ENCODE peak calls at places on chromosomes 13 and 19, in nine cellular contexts. P is astrocyte of the spinal cord, L is iPS DF 6.9, I is A549, E is AG09309, O is tibial nerve, K is pancreas, N is ovary, S is neural progenitor cell. T is an unnamed sample.

GRCh38 chr13:20672772-20673171 is 30.7 kb upstream of the IL17D start:
- DNase-seq in S (no peak), N (no peak), L (no peak), I (no peak), K (no peak), O (no peak), P (no peak), E (no peak), T (no peak)

GRCh38 chr13:78430811-78431210 is 172.5 kb downstream of the POU4F1 start:
- DNase-seq in S (no peak), P (no peak), I (no peak), K (no peak), N (no peak), L (no peak), O (no peak), E (no peak), T (no peak)

GRCh38 chr19:2850256-2850925 is 9.1 kb downstream of the ZNF555 start:
- DNase-seq in N (no peak), E (no peak), O (no peak), L (no peak), S (no peak), P (no peak), I (no peak), K (no peak), T (no peak)

GRCh38 chr13:83248751-83249150 is 633.5 kb downstream of the SLITRK1 start:
- DNase-seq in O (no peak), S (no peak), K (no peak), E (no peak), I (no peak), L (no peak), N (no peak), P (no peak), T (no peak)

GRCh38 chr13:38180670-38181069 is 169.0 kb upstream of the UFM1 start:
- DNase-seq in K (no peak), O (no peak), N (no peak), P (no peak), S (no peak), E (no peak), I (no peak), L (no peak), T (no peak)

GRCh38 chr19:55255618-55256423 is 3.0 kb downstream of the PPP6R1 start:
- DNase-seq in P (no peak), I (peak), O (no peak), K (no peak), E (no peak), N (no peak), S (no peak), L (no peak), T (no peak)

GRCh38 chr19:33998302-33998701 is 174.0 kb upstream of the LSM14A start:
- DNase-seq in O (no peak), K (peak), E (no peak), N (no peak), S (no peak), P (no peak), I (peak), L (no peak), T (no peak)

GRCh38 chr19:37505958-37506386 is 767 bp upstream of the ZNF793 start:
- DNase-seq in S (no peak), K (no peak), P (no peak), L (peak), E (no peak), O (no peak), N (peak), I (no peak), T (no peak)

GRCh38 chr19:41030651-41031050 is 39.6 kb downstream of the CYP2B6 start:
- DNase-seq in P (no peak), S (no peak), I (peak), N (peak), L (no peak), E (no peak), O (no peak), K (no peak), T (no peak)

GRCh38 chr19:50300814-50301606 is 28.2 kb downstream of the KCNC3 start:
- DNase-seq in P (peak), I (peak), K (no peak), S (no peak), O (no peak), E (peak), N (no peak), L (no peak), T (no peak)

GRCh38 chr13:88744289-88744688 is 1073.1 kb downstream of the SLITRK5 start:
- DNase-seq in O (no peak), I (no peak), S (no peak), L (no peak), N (no peak), E (no peak), K (no peak), P (no peak), T (no peak)

GRCh38 chr13:111873676-111874178 is 193.2 kb upstream of the SOX1 start:
- DNase-seq in L (no peak), I (no peak), O (no peak), E (no peak), K (no peak), S (no peak), P (no peak), N (no peak), T (peak)

DNA sequence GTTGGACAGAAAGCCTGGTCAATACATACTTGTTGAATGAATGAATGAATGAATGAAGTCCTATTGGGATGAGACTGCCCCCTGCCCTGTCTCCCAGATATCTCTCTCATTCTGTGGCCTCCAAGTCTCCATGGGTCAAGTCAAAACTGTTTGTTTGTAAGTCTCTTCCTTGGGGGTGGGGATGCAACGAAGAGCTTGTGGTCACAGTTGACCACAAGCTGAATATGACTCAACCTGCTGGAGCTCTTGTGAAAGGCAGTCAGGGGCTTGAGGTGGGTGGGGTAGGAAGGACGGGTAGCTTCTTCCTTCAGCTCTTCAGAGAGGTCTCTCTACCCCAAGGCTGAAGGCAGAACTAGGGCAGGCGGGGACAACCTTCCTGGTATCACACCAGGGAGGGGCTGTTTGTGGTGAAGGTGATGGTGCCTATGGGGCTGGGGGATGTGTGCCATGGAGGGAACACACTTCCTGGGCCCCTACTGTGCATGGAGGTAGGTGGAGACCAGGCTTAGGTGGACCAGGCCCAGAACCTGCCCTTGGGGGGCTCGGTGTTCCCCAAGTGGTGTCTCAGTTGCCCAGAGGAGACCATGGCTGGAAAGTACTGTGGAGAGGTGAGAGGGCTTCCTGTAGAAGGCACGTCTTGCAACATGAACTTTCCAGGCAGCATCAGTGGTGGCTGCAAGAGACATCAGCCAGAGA is 8.0 kb downstream of the MYO1F start:
- DNase-seq in I (peak), N (no peak), O (no peak), K (no peak), L (no peak), E (peak), S (no peak), P (peak), T (peak)
- H3K4me3 ChIP-seq in I (no peak), N (no peak), O (no peak), K (no peak), L (no peak), E (no peak), S (no peak), P (no peak), T (no peak)

DNA sequence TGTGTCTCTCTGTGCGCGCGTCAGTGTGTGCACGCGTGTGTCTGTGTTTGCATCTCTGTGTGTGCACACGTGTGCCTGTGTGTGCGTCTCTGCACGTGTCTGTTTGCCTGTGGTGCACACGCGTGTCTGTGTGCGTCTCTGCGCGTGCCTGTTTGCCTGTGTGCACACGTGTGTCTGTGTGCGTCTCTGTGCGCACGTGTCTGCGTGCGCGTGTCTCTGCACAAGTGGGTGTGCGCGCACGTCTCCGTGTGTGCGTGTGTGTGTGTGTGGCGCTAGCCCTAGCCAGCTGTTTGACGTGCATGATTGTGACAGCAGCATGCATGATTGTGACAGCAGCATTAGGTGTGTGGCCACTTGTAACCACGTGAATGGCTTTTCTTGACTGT is 31.1 kb downstream of the ZNF146 start:
- DNase-seq in L (no peak), S (no peak), N (no peak), O (no peak), P (no peak), I (no peak), K (no peak), E (no peak), T (no peak)
- H3K4me3 ChIP-seq in L (no peak), S (peak), N (peak), O (no peak), P (no peak), I (no peak), K (peak), E (no peak), T (no peak)

GRCh38 chr19:11821474-11821873 is 7.4 kb downstream of the ZNF440 start:
- DNase-seq in S (no peak), P (no peak), O (no peak), L (no peak), I (no peak), K (no peak), N (no peak), E (peak), T (no peak)
- H3K4me3 ChIP-seq in S (no peak), P (no peak), O (no peak), L (no peak), I (no peak), K (no peak), N (no peak), E (no peak), T (no peak)

GRCh38 chr19:44258835-44259413 is 762 bp upstream of the ZNF233 start:
- DNase-seq in L (no peak), E (no peak), P (no peak), S (no peak), K (no peak), O (no peak), I (no peak), N (no peak), T (no peak)

GRCh38 chr19:44260343-44260681 is 626 bp downstream of the ZNF233 start:
- DNase-seq in K (no peak), P (no peak), I (no peak), O (no peak), L (no peak), S (peak), E (no peak), N (no peak), T (no peak)

GRCh38 chr19:44255705-44256411 is 3.8 kb upstream of the ZNF233 start:
- DNase-seq in L (no peak), N (no peak), I (no peak), S (no peak), K (no peak), O (no peak), E (no peak), P (no peak), T (no peak)

GRCh38 chr19:44258139-44258538 is 1.5 kb upstream of the ZNF233 start:
- DNase-seq in O (no peak), K (no peak), P (no peak), L (no peak), I (no peak), S (no peak), N (no peak), E (no peak), T (no peak)

GRCh38 chr19:44260695-44261446 is 1.2 kb downstream of the ZNF233 start:
- DNase-seq in N (no peak), K (no peak), O (no peak), I (no peak), S (no peak), L (no peak), E (no peak), P (no peak), T (no peak)
- H3K4me3 ChIP-seq in N (no peak), K (peak), O (no peak), I (no peak), S (peak), L (no peak), E (no peak), P (no peak), T (no peak)

DNA sequence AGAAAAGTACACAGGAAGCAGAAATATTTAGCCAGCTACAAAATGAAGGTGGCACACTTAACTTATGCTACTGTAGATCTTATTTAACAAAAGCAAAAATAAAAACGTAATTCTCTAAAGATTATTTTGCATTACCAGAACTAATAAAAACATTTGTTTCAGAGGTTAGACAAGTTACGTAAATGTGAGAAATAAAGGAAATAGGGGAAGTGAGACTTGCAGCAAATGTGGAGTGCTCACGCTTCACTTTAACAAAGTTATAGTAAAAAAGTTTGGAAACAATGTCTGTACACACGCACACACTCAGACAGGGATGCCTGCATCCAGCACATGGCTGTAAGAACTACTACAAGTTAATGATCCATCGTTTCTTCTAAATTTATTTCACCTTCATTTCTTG is 83.7 kb downstream of the NALCN start:
- DNase-seq in S (no peak), N (no peak), L (no peak), P (no peak), E (no peak), K (no peak), I (no peak), O (no peak), T (no peak)
- H3K4me3 ChIP-seq in S (no peak), N (no peak), L (no peak), P (no peak), E (no peak), K (no peak), I (no peak), O (no peak), T (no peak)

DNA sequence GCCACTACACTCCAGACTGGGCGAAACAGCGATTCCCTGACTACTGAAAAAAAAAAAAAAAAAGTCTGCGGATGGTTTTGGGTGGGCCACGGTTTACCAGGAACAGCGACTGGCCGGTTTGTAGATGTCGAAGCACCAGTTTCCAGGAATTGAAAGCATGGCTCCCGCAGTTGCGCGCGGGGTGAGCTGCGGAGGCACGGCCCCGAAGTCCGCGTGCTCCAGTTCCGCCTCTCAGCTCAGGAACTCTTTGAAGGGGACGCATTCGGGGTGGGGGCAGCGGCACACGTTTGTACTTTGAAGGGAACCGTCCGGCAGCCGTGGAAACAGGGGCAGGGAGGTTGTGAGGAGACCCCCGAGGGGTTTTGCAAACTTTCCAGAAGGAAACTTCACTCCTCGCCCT is 27.1 kb upstream of the PABPC3 start:
- DNase-seq in P (no peak), S (no peak), K (no peak), I (no peak), O (no peak), N (no peak), L (no peak), E (no peak), T (no peak)
- H3K4me3 ChIP-seq in P (no peak), S (no peak), K (no peak), I (no peak), O (no peak), N (no peak), L (no peak), E (no peak), T (no peak)

GRCh38 chr13:100808330-100808729 is 133.7 kb upstream of the TMTC4 start:
- DNase-seq in S (peak), P (no peak), O (no peak), N (no peak), I (no peak), K (no peak), E (no peak), L (no peak), T (no peak)

GRCh38 chr13:100797921-100798320 is 123.3 kb upstream of the TMTC4 start:
- DNase-seq in I (no peak), E (no peak), O (no peak), S (no peak), P (no peak), N (no peak), K (no peak), L (no peak), T (no peak)

GRCh38 chr13:100800283-100800875 is 125.8 kb upstream of the TMTC4 start:
- DNase-seq in S (no peak), P (no peak), O (no peak), E (no peak), I (no peak), L (no peak), N (no peak), K (peak), T (no peak)

GRCh38 chr13:100798739-100799361 is 124.3 kb upstream of the TMTC4 start:
- DNase-seq in K (no peak), S (peak), P (no peak), O (no peak), N (no peak), L (no peak), I (no peak), E (no peak), T (no peak)

GRCh38 chr13:100803091-100803490 is 128.5 kb upstream of the TMTC4 start:
- DNase-seq in S (no peak), L (no peak), N (no peak), P (no peak), K (no peak), E (no peak), O (no peak), I (no peak), T (no peak)
- H3K4me3 ChIP-seq in S (no peak), L (no peak), N (no peak), P (no peak), K (no peak), E (no peak), O (no peak), I (no peak), T (no peak)

DNA sequence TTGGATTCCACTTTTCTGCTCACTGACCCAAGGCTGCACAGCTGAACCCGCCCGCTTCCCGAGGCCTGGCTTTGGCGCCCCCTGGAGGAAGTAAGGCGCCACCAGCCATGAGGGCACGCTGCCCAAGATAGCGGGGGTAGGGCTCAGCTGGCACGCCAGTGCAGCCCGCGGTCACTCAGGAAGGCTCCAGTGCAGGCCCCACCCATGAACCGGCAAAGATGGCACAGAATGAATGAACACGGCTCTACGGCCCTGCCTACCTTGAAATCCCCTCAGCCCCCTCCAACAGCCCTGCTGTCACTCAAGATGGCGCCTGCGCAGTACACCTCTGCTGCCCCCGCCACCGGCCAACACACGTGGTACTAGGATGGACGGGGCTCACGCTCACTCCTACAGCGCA is 3.0 kb downstream of the PEG3 start:
- DNase-seq in K (peak), P (peak), O (peak), E (no peak), S (no peak), N (peak), L (no peak), I (no peak), T (peak)
- H3K4me3 ChIP-seq in K (peak), P (no peak), O (peak), E (no peak), S (no peak), N (peak), L (no peak), I (no peak), T (peak)

T was measured in lung.